ENCODE peak calls at places on chromosomes 3 and 15, in four cellular contexts. J is body of pancreas, P is GM12878, V is heart left ventricle. C is an unnamed sample.

GRCh38 chr3:65342084-65342683 is 654.4 kb upstream of the ADAMTS9 start:
- DNase-seq in J (peak), P (no peak), V (peak), C (peak)

GRCh38 chr15:52021128-52021671 is 2.2 kb downstream of the MAPK6 start:
- DNase-seq in J (peak), P (no peak), V (peak), C (peak)

GRCh38 chr3:162719684-162720341 is 1223.2 kb downstream of the OTOL1 start:
- DNase-seq in J (no peak), P (no peak), V (no peak), C (no peak)

GRCh38 chr3:129502641-129503386 is 25.6 kb upstream of the RHO start:
- DNase-seq in J (no peak), P (no peak), V (no peak), C (no peak)

GRCh38 chr3:119559441-119559963 is at the start of gene CD80:
- DNase-seq in J (peak), P (peak), V (peak), C (peak)

GRCh38 chr15:67806539-67806935 is 18.8 kb upstream of the SKOR1 start:
- DNase-seq in J (no peak), P (no peak), V (no peak), C (no peak)

GRCh38 chr3:10968390-10968789 is 24.2 kb upstream of the SLC6A1 start:
- DNase-seq in J (no peak), P (no peak), V (no peak), C (no peak)

GRCh38 chr15:66654718-66655375 is 47.2 kb upstream of the SMAD6 start:
- DNase-seq in J (no peak), P (no peak), V (no peak), C (no peak)

GRCh38 chr3:195892355-195893120 is 15.8 kb downstream of the TNK2 start:
- DNase-seq in J (peak), P (no peak), V (peak), C (peak)

GRCh38 chr15:35271371-35272043 is 186.4 kb upstream of the NANOGP8 start:
- DNase-seq in J (no peak), P (no peak), V (no peak), C (no peak)

GRCh38 chr15:77853008-77853328 is 220.3 kb upstream of the LINGO1 start:
- DNase-seq in J (no peak), P (no peak), V (no peak), C (peak)

GRCh38 chr3:132417695-132418520 is 606 bp downstream of the DNAJC13 start:
- DNase-seq in J (peak), P (peak), V (peak), C (peak)

GRCh38 chr3:175404026-175404425 is 544.9 kb downstream of the NAALADL2 start:
- DNase-seq in J (no peak), P (no peak), V (no peak), C (no peak)

GRCh38 chr3:2303567-2303966 is 204.9 kb downstream of the CNTN4 start:
- DNase-seq in J (no peak), P (no peak), V (no peak), C (no peak)

GRCh38 chr3:63753995-63754394 is 65.1 kb upstream of the C3orf49 start:
- DNase-seq in J (no peak), P (no peak), V (no peak), C (no peak)

GRCh38 chr3:123832712-123833397 is 51.3 kb downstream of the MYLK start:
- DNase-seq in J (no peak), P (no peak), V (no peak), C (no peak)

GRCh38 chr15:78640840-78641733 is at the start of gene CHRNB4:
- DNase-seq in J (no peak), P (no peak), V (no peak), C (peak)

GRCh38 chr15:66588537-66588936 is 22.7 kb upstream of the LCTL start:
- DNase-seq in J (no peak), P (no peak), V (no peak), C (no peak)

GRCh38 chr3:141057951-141058800 is 7.0 kb downstream of the SPSB4 start:
- DNase-seq in J (no peak), P (no peak), V (no peak), C (no peak)

GRCh38 chr15:80850941-80851451 is 71.8 kb downstream of the CEMIP start:
- DNase-seq in J (no peak), P (no peak), V (no peak), C (no peak)

GRCh38 chr15:82750831-82751181 is 41.1 kb upstream of the AP3B2 start:
- DNase-seq in J (no peak), P (peak), V (no peak), C (no peak)

GRCh38 chr15:41690636-41691035 is 30.4 kb downstream of the MGA start:
- DNase-seq in J (no peak), P (no peak), V (no peak), C (no peak)

GRCh38 chr3:130935761-130936160 is 41.9 kb downstream of the ATP2C1 start:
- DNase-seq in J (no peak), P (no peak), V (no peak), C (no peak)

GRCh38 chr15:32974691-32975090 is 219.8 kb downstream of the FMN1 start:
- DNase-seq in J (no peak), P (no peak), V (no peak), C (no peak)

GRCh38 chr3:112650472-112650871 is 9.5 kb upstream of the CCDC80 start:
- DNase-seq in J (no peak), P (no peak), V (no peak), C (no peak)

GRCh38 chr15:101046826-101047225 is 127.7 kb downstream of the LRRK1 start:
- DNase-seq in J (peak), P (no peak), V (peak), C (peak)

GRCh38 chr3:49025793-49026520 is 3.2 kb downstream of the IMPDH2 start:
- DNase-seq in J (no peak), P (no peak), V (no peak), C (no peak)
- TF ChIP-seq POLR2A in J (no peak), P (no peak), V (no peak), C (no peak)

DNA sequence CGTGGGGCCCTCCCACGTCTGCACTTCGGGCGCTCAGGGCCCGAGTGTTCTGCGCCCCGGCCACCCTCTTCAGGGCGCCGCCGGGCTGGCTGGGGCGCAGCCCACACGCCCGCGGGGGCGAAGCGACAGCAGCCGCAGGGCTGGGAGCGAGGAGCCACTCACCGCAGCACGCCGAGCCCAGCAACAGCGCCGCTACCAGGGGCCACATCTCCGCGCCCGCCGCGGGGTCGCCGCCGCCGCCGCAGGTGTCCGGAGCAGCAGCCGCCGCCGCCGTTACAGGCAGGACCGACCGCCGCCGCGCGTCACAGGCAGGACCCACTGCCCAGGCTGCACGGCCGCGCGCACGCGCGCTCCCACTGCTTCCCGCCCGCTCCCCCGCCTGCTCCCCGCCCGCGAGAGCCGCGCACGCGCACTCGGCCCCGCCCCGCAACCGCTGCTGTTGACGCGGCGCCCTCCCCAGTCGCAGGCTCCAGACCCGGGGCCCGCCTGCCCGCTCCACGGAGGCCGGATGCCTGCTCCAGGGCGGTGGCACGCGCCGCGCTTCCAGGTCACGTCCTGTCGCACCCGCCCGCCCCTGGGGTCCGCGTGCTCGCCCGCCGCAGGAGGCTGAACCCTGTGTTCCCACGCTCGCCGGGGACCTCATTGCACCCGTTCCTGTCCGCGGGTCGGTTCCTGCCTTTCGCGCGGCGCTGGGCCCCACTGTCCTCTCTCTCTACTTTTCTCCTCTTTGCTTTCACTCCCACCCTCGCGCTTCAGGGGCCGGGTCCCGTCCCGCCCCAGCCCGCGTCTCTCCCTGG is at the start of gene CD47:
- DNase-seq in J (peak), P (no peak), V (peak), C (peak)
- TF ChIP-seq POLR2A in J (peak), P (peak), V (peak), C (peak)

GRCh38 chr15:90184786-90185704 is 16.1 kb upstream of the SEMA4B start:
- DNase-seq in J (peak), P (no peak), V (peak), C (peak)
- TF ChIP-seq POLR2A in J (no peak), P (peak), V (peak), C (peak)

GRCh38 chr3:9795212-9795611 is 2.3 kb downstream of the ARPC4 start:
- DNase-seq in J (no peak), P (peak), V (no peak), C (no peak)
- TF ChIP-seq POLR2A in J (no peak), P (no peak), V (no peak), C (no peak)

DNA sequence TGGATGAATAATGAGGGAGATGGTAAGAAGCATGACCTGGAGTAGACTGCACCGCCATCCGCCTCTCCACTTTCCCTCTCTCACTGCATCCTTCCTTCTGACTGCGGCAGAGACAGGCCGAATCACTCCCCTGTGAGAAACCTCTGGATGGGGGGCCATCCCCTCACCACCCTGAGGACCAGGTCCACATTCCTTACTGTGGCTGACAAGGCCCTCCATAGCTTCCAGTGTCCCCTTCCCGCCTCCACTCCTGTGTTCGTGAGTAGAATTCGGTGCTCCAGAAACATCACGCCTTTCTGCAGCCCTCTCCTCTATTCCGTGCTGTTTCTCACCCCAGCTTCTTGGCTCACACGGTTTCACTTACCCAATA is 2.8 kb downstream of the PIGZ start:
- DNase-seq in J (no peak), P (no peak), V (no peak), C (no peak)
- TF ChIP-seq POLR2A in J (no peak), P (no peak), V (no peak), C (no peak)

C was measured in transverse colon.